ENCODE peak calls at places on chromosomes 1 and 21, in five cellular contexts. One of them, this sample, is unnamed.
A peak's percentile ranks its signal among the peaks of the same experiment; 100 is the strongest.

GRCh38 chr1:160205242-160205973 is at the start of gene PEA15:
- DNase-seq in T follicular helper cell: peak; percentile 51
- DNase-seq in dermis blood vessel endothelial cell: peak; percentile 75
- DNase-seq in Ammon's horn: peak; percentile 83
- DNase-seq in body of pancreas: peak; percentile 81
- DNase-seq in this sample: peak; percentile 82

GRCh38 chr1:210264521-210265380 is 32.2 kb downstream of the SERTAD4 start:
- DNase-seq in T follicular helper cell: no peak
- DNase-seq in dermis blood vessel endothelial cell: no peak
- DNase-seq in Ammon's horn: peak; percentile 21
- DNase-seq in body of pancreas: no peak
- DNase-seq in this sample: no peak

GRCh38 chr1:109427171-109427467 is 871 bp upstream of the PSMA5 start:
- DNase-seq in T follicular helper cell: no peak
- DNase-seq in dermis blood vessel endothelial cell: no peak
- DNase-seq in Ammon's horn: no peak
- DNase-seq in body of pancreas: no peak
- DNase-seq in this sample: no peak

GRCh38 chr1:75310067-75310466 is 175.9 kb downstream of the LHX8 start:
- DNase-seq in T follicular helper cell: no peak
- DNase-seq in dermis blood vessel endothelial cell: peak; percentile 6
- DNase-seq in Ammon's horn: no peak
- DNase-seq in body of pancreas: no peak
- DNase-seq in this sample: no peak

GRCh38 chr1:101293461-101294045 is 56.7 kb downstream of the S1PR1 start:
- DNase-seq in T follicular helper cell: no peak
- DNase-seq in dermis blood vessel endothelial cell: no peak
- DNase-seq in Ammon's horn: no peak
- DNase-seq in body of pancreas: no peak
- DNase-seq in this sample: no peak

GRCh38 chr1:243364330-243364729 is 108.5 kb downstream of the SDCCAG8 start:
- DNase-seq in T follicular helper cell: no peak
- DNase-seq in dermis blood vessel endothelial cell: no peak
- DNase-seq in Ammon's horn: no peak
- DNase-seq in body of pancreas: peak; percentile 9
- DNase-seq in this sample: no peak

GRCh38 chr1:182962554-182963115 is 9.7 kb upstream of the SHCBP1L start:
- DNase-seq in T follicular helper cell: no peak
- DNase-seq in dermis blood vessel endothelial cell: peak; percentile 92
- DNase-seq in Ammon's horn: peak; percentile 77
- DNase-seq in body of pancreas: peak; percentile 73
- DNase-seq in this sample: peak; percentile 60

GRCh38 chr1:81224222-81224621 is 576.5 kb upstream of the ADGRL2 start:
- DNase-seq in T follicular helper cell: no peak
- DNase-seq in dermis blood vessel endothelial cell: no peak
- DNase-seq in Ammon's horn: no peak
- DNase-seq in body of pancreas: no peak
- DNase-seq in this sample: no peak

GRCh38 chr21:33931799-33932390 is 16.3 kb upstream of the ATP5PO start:
- DNase-seq in T follicular helper cell: no peak
- DNase-seq in dermis blood vessel endothelial cell: peak; percentile 34
- DNase-seq in Ammon's horn: no peak
- DNase-seq in body of pancreas: no peak
- DNase-seq in this sample: no peak

This sample was measured in putamen.